ENCODE peak calls at places on chromosomes 13 and 19, in five cellular contexts. One of them, this sample, is unnamed.

GRCh38 chr13:51603716-51604115 is 19.5 kb downstream of the WDFY2 start:
- DNase-seq in ELF-1: no peak
- DNase-seq in skeletal muscle cell: no peak
- DNase-seq in stimulated activated CD4-positive, alpha-beta T cell treated with anti-CD3 and anti-CD28 coated beads, Interleukin-1b, Interleukin-23, amount 100 ng/mL, for 1 hour: no peak
- DNase-seq in M059J: no peak
- DNase-seq in this sample: no peak

GRCh38 chr13:106858910-106859309 is 291.0 kb upstream of the ARGLU1 start:
- DNase-seq in skeletal muscle cell: no peak
- DNase-seq in stimulated activated CD4-positive, alpha-beta T cell treated with anti-CD3 and anti-CD28 coated beads, Interleukin-1b, Interleukin-23, amount 100 ng/mL, for 1 hour: no peak
- DNase-seq in M059J: no peak
- DNase-seq in ELF-1: no peak
- DNase-seq in this sample: no peak

GRCh38 chr13:111510502-111511218 is 190.2 kb downstream of the TEX29 start:
- DNase-seq in ELF-1: no peak
- DNase-seq in skeletal muscle cell: no peak
- DNase-seq in stimulated activated CD4-positive, alpha-beta T cell treated with anti-CD3 and anti-CD28 coated beads, Interleukin-1b, Interleukin-23, amount 100 ng/mL, for 1 hour: no peak
- DNase-seq in M059J: no peak
- DNase-seq in this sample: no peak

GRCh38 chr19:30373593-30373992 is 1.4 kb downstream of the ZNF536 start:
- DNase-seq in ELF-1: peak; percentile 32
- DNase-seq in skeletal muscle cell: no peak
- DNase-seq in stimulated activated CD4-positive, alpha-beta T cell treated with anti-CD3 and anti-CD28 coated beads, Interleukin-1b, Interleukin-23, amount 100 ng/mL, for 1 hour: no peak
- DNase-seq in M059J: no peak
- DNase-seq in this sample: no peak

GRCh38 chr19:34041922-34042521 is 130.3 kb upstream of the LSM14A start:
- DNase-seq in skeletal muscle cell: no peak
- DNase-seq in ELF-1: peak; percentile 70
- DNase-seq in stimulated activated CD4-positive, alpha-beta T cell treated with anti-CD3 and anti-CD28 coated beads, Interleukin-1b, Interleukin-23, amount 100 ng/mL, for 1 hour: peak; percentile 23
- DNase-seq in M059J: peak; percentile 48
- DNase-seq in this sample: peak; percentile 24

GRCh38 chr19:34241513-34242337 is 12.6 kb upstream of the GARRE1 start:
- DNase-seq in ELF-1: peak; percentile 92
- DNase-seq in stimulated activated CD4-positive, alpha-beta T cell treated with anti-CD3 and anti-CD28 coated beads, Interleukin-1b, Interleukin-23, amount 100 ng/mL, for 1 hour: no peak
- DNase-seq in skeletal muscle cell: no peak
- DNase-seq in M059J: no peak
- DNase-seq in this sample: no peak

GRCh38 chr13:24802074-24802473 is 38.1 kb downstream of the RNF17 start:
- DNase-seq in M059J: peak; percentile 43
- DNase-seq in skeletal muscle cell: no peak
- DNase-seq in stimulated activated CD4-positive, alpha-beta T cell treated with anti-CD3 and anti-CD28 coated beads, Interleukin-1b, Interleukin-23, amount 100 ng/mL, for 1 hour: no peak
- DNase-seq in ELF-1: no peak
- DNase-seq in this sample: no peak

GRCh38 chr19:3606174-3606689 is 443 bp downstream of the TBXA2R start:
- DNase-seq in ELF-1: no peak
- DNase-seq in skeletal muscle cell: no peak
- DNase-seq in stimulated activated CD4-positive, alpha-beta T cell treated with anti-CD3 and anti-CD28 coated beads, Interleukin-1b, Interleukin-23, amount 100 ng/mL, for 1 hour: no peak
- DNase-seq in M059J: peak; percentile 27
- DNase-seq in this sample: no peak

GRCh38 chr13:110811751-110812110 is 98.2 kb downstream of the ING1 start:
- DNase-seq in stimulated activated CD4-positive, alpha-beta T cell treated with anti-CD3 and anti-CD28 coated beads, Interleukin-1b, Interleukin-23, amount 100 ng/mL, for 1 hour: no peak
- DNase-seq in skeletal muscle cell: no peak
- DNase-seq in ELF-1: no peak
- DNase-seq in M059J: no peak
- DNase-seq in this sample: no peak

GRCh38 chr19:3680939-3681338 is 19.3 kb downstream of the PIP5K1C start:
- DNase-seq in stimulated activated CD4-positive, alpha-beta T cell treated with anti-CD3 and anti-CD28 coated beads, Interleukin-1b, Interleukin-23, amount 100 ng/mL, for 1 hour: no peak
- DNase-seq in ELF-1: no peak
- DNase-seq in M059J: no peak
- DNase-seq in skeletal muscle cell: no peak
- DNase-seq in this sample: no peak

GRCh38 chr13:30698023-30698422 is 37.3 kb upstream of the ALOX5AP start:
- DNase-seq in M059J: peak; percentile 86
- DNase-seq in ELF-1: no peak
- DNase-seq in stimulated activated CD4-positive, alpha-beta T cell treated with anti-CD3 and anti-CD28 coated beads, Interleukin-1b, Interleukin-23, amount 100 ng/mL, for 1 hour: no peak
- DNase-seq in skeletal muscle cell: no peak
- DNase-seq in this sample: no peak

GRCh38 chr19:3275583-3276340 is 51.3 kb downstream of the CELF5 start:
- DNase-seq in stimulated activated CD4-positive, alpha-beta T cell treated with anti-CD3 and anti-CD28 coated beads, Interleukin-1b, Interleukin-23, amount 100 ng/mL, for 1 hour: peak; percentile 91
- DNase-seq in ELF-1: peak; percentile 83
- DNase-seq in skeletal muscle cell: peak; percentile 22
- DNase-seq in M059J: peak; percentile 69
- DNase-seq in this sample: no peak

GRCh38 chr19:36115453-36116343 is at the start of gene TBCB:
- DNase-seq in ELF-1: peak; percentile 53
- DNase-seq in skeletal muscle cell: no peak
- DNase-seq in M059J: no peak
- DNase-seq in stimulated activated CD4-positive, alpha-beta T cell treated with anti-CD3 and anti-CD28 coated beads, Interleukin-1b, Interleukin-23, amount 100 ng/mL, for 1 hour: peak; percentile 78
- DNase-seq in this sample: peak; percentile 65

GRCh38 chr19:14536926-14537692 is 7.7 kb downstream of the TECR start:
- DNase-seq in ELF-1: peak; percentile 95
- DNase-seq in skeletal muscle cell: no peak
- DNase-seq in stimulated activated CD4-positive, alpha-beta T cell treated with anti-CD3 and anti-CD28 coated beads, Interleukin-1b, Interleukin-23, amount 100 ng/mL, for 1 hour: no peak
- DNase-seq in M059J: no peak
- DNase-seq in this sample: no peak

GRCh38 chr19:57830071-57830602 is at the start of gene ZNF587B:
- DNase-seq in stimulated activated CD4-positive, alpha-beta T cell treated with anti-CD3 and anti-CD28 coated beads, Interleukin-1b, Interleukin-23, amount 100 ng/mL, for 1 hour: no peak
- DNase-seq in ELF-1: peak; percentile 99
- DNase-seq in skeletal muscle cell: no peak
- DNase-seq in M059J: peak; percentile 25
- DNase-seq in this sample: no peak

GRCh38 chr19:296476-297225 is 5.4 kb upstream of the PLPP2 start:
- DNase-seq in ELF-1: no peak
- DNase-seq in skeletal muscle cell: no peak
- DNase-seq in stimulated activated CD4-positive, alpha-beta T cell treated with anti-CD3 and anti-CD28 coated beads, Interleukin-1b, Interleukin-23, amount 100 ng/mL, for 1 hour: no peak
- DNase-seq in M059J: no peak
- DNase-seq in this sample: no peak

GRCh38 chr13:111572956-111573355 is 252.5 kb downstream of the TEX29 start:
- DNase-seq in M059J: no peak
- DNase-seq in ELF-1: no peak
- DNase-seq in skeletal muscle cell: no peak
- DNase-seq in stimulated activated CD4-positive, alpha-beta T cell treated with anti-CD3 and anti-CD28 coated beads, Interleukin-1b, Interleukin-23, amount 100 ng/mL, for 1 hour: no peak
- DNase-seq in this sample: no peak

GRCh38 chr19:17946965-17947784 is 14.4 kb downstream of the CCDC124 start:
- DNase-seq in ELF-1: no peak
- DNase-seq in M059J: peak; percentile 36
- DNase-seq in skeletal muscle cell: no peak
- DNase-seq in stimulated activated CD4-positive, alpha-beta T cell treated with anti-CD3 and anti-CD28 coated beads, Interleukin-1b, Interleukin-23, amount 100 ng/mL, for 1 hour: no peak
- DNase-seq in this sample: no peak

GRCh38 chr13:46071590-46072249 is 19.2 kb upstream of the ZC3H13 start:
- DNase-seq in ELF-1: peak; percentile 28
- DNase-seq in M059J: no peak
- DNase-seq in stimulated activated CD4-positive, alpha-beta T cell treated with anti-CD3 and anti-CD28 coated beads, Interleukin-1b, Interleukin-23, amount 100 ng/mL, for 1 hour: no peak
- DNase-seq in skeletal muscle cell: no peak
- DNase-seq in this sample: no peak

GRCh38 chr19:14715841-14716240 is 26.0 kb downstream of the ZNF333 start:
- DNase-seq in skeletal muscle cell: no peak
- DNase-seq in ELF-1: no peak
- DNase-seq in stimulated activated CD4-positive, alpha-beta T cell treated with anti-CD3 and anti-CD28 coated beads, Interleukin-1b, Interleukin-23, amount 100 ng/mL, for 1 hour: no peak
- DNase-seq in M059J: no peak
- DNase-seq in this sample: no peak